ENCODE peak calls at places on chromosomes 11 and 22, in ten cellular contexts. G, X, F, Y, V, L, T, U, C and R are unnamed samples.

GRCh38 chr11:103862827-103863213 is 173.6 kb upstream of the DDI1 start:
- DNase-seq in G (no peak), X (no peak), F (no peak), Y (no peak), V (no peak), L (no peak), T (no peak), U (no peak), C (no peak), R (no peak)

GRCh38 chr11:13302440-13302958 is 24.9 kb downstream of the BMAL1 start:
- DNase-seq in G (no peak), X (no peak), F (no peak), Y (no peak), V (no peak), L (no peak), T (no peak), U (no peak), C (no peak), R (no peak)

GRCh38 chr11:45233121-45233803 is 52.9 kb downstream of the SYT13 start:
- DNase-seq in G (peak), X (peak), F (peak), Y (peak), V (peak), L (peak), T (peak), U (peak), C (peak), R (peak)

GRCh38 chr11:35647535-35648092 is 15.0 kb upstream of the TRIM44 start:
- DNase-seq in G (no peak), X (no peak), F (no peak), Y (no peak), V (no peak), L (no peak), T (no peak), U (no peak), C (no peak), R (peak)

GRCh38 chr11:71505001-71505400 is 22.1 kb upstream of the KRTAP5-7 start:
- DNase-seq in G (no peak), X (no peak), F (no peak), Y (no peak), V (no peak), L (no peak), T (no peak), U (no peak), C (no peak), R (no peak)

GRCh38 chr22:40976866-40977700 is 25.9 kb downstream of the RBX1 start:
- DNase-seq in G (no peak), X (no peak), F (no peak), Y (no peak), V (no peak), L (no peak), T (no peak), U (no peak), C (no peak), R (no peak)

GRCh38 chr11:130612291-130612802 is 163.9 kb downstream of the ADAMTS15 start:
- DNase-seq in G (no peak), X (peak), F (peak), Y (no peak), V (no peak), L (no peak), T (no peak), U (no peak), C (no peak), R (peak)

GRCh38 chr11:20453657-20454316 is 66.3 kb downstream of the PRMT3 start:
- DNase-seq in G (no peak), X (no peak), F (no peak), Y (no peak), V (no peak), L (no peak), T (no peak), U (no peak), C (no peak), R (no peak)

GRCh38 chr22:40637181-40638150 is 947 bp upstream of the MRTFA start:
- DNase-seq in G (no peak), X (no peak), F (no peak), Y (peak), V (peak), L (peak), T (peak), U (no peak), C (no peak), R (no peak)

GRCh38 chr11:15893080-15893492 is 463.3 kb downstream of the SOX6 start:
- DNase-seq in G (no peak), X (peak), F (no peak), Y (no peak), V (peak), L (no peak), T (no peak), U (peak), C (no peak), R (no peak)

GRCh38 chr11:19672591-19673206 is 39.9 kb upstream of the NAV2 start:
- DNase-seq in G (no peak), X (no peak), F (peak), Y (no peak), V (no peak), L (no peak), T (no peak), U (peak), C (no peak), R (peak)

GRCh38 chr11:84471501-84471900 is 1155.6 kb downstream of the DLG2 start:
- DNase-seq in G (no peak), X (no peak), F (no peak), Y (no peak), V (no peak), L (no peak), T (no peak), U (no peak), C (no peak), R (no peak)

GRCh38 chr11:71307811-71308645 is 55.7 kb upstream of the SHANK2 start:
- DNase-seq in G (no peak), X (no peak), F (no peak), Y (no peak), V (peak), L (no peak), T (no peak), U (no peak), C (no peak), R (no peak)

GRCh38 chr11:122733301-122733686 is 77.8 kb downstream of the UBASH3B start:
- DNase-seq in G (no peak), X (peak), F (no peak), Y (no peak), V (no peak), L (peak), T (peak), U (no peak), C (no peak), R (peak)

GRCh38 chr11:67668191-67668551 is 6.3 kb downstream of the ALDH3B2 start:
- DNase-seq in G (no peak), X (no peak), F (no peak), Y (no peak), V (no peak), L (no peak), T (no peak), U (no peak), C (no peak), R (no peak)

GRCh38 chr11:36060926-36061325 is 117.1 kb downstream of the LDLRAD3 start:
- DNase-seq in G (no peak), X (no peak), F (no peak), Y (no peak), V (no peak), L (no peak), T (no peak), U (no peak), C (no peak), R (no peak)

GRCh38 chr11:125941606-125942275 is 4.1 kb upstream of the VSIG10L2 start:
- DNase-seq in G (peak), X (peak), F (peak), Y (peak), V (peak), L (peak), T (no peak), U (peak), C (peak), R (peak)

GRCh38 chr22:48141301-48141700 is 1378.9 kb downstream of the TBC1D22A start:
- DNase-seq in G (no peak), X (no peak), F (no peak), Y (no peak), V (no peak), L (no peak), T (no peak), U (no peak), C (no peak), R (no peak)

GRCh38 chr11:66651011-66651410 is 12.5 kb downstream of the RBM4 start:
- DNase-seq in G (no peak), X (peak), F (no peak), Y (no peak), V (no peak), L (no peak), T (no peak), U (no peak), C (no peak), R (no peak)

GRCh38 chr11:112213753-112214152 is 12.5 kb upstream of the PTS start:
- DNase-seq in G (no peak), X (peak), F (no peak), Y (no peak), V (no peak), L (no peak), T (no peak), U (no peak), C (no peak), R (no peak)

GRCh38 chr11:104668797-104669463 is 229.3 kb downstream of the CASP12 start:
- DNase-seq in G (no peak), X (peak), F (peak), Y (no peak), V (no peak), L (no peak), T (no peak), U (no peak), C (no peak), R (peak)

GRCh38 chr11:62958547-62959071 is 26.2 kb downstream of the SLC22A6 start:
- DNase-seq in G (no peak), X (peak), F (no peak), Y (no peak), V (peak), L (peak), T (no peak), U (peak), C (peak), R (no peak)

GRCh38 chr11:39990413-39990812 is 1469.0 kb downstream of the LRRC4C start:
- DNase-seq in G (no peak), X (no peak), F (no peak), Y (no peak), V (no peak), L (no peak), T (no peak), U (no peak), C (no peak), R (no peak)

GRCh38 chr11:126834149-126834548 is 166.4 kb downstream of the KIRREL3 start:
- DNase-seq in G (no peak), X (no peak), F (no peak), Y (no peak), V (no peak), L (no peak), T (no peak), U (no peak), C (no peak), R (no peak)

GRCh38 chr22:43004362-43005035 is 10.4 kb downstream of the PACSIN2 start:
- DNase-seq in G (no peak), X (no peak), F (no peak), Y (no peak), V (peak), L (no peak), T (no peak), U (no peak), C (no peak), R (no peak)

GRCh38 chr11:2480874-2481220 is 36.0 kb downstream of the KCNQ1 start:
- DNase-seq in G (no peak), X (no peak), F (no peak), Y (no peak), V (no peak), L (no peak), T (no peak), U (no peak), C (no peak), R (no peak)

GRCh38 chr11:125382211-125382807 is 113.8 kb downstream of the FEZ1 start:
- DNase-seq in G (no peak), X (no peak), F (no peak), Y (no peak), V (no peak), L (no peak), T (no peak), U (no peak), C (no peak), R (no peak)

GRCh38 chr11:102116453-102117205 is 6.4 kb downstream of the YAP1 start:
- DNase-seq in G (no peak), X (no peak), F (no peak), Y (no peak), V (no peak), L (no peak), T (no peak), U (no peak), C (no peak), R (no peak)

GRCh38 chr11:126310229-126310991 is 6.5 kb downstream of the DCPS start:
- DNase-seq in G (peak), X (peak), F (peak), Y (peak), V (peak), L (peak), T (peak), U (peak), C (peak), R (peak)

GRCh38 chr22:19755145-19755710 is 5.3 kb upstream of the TBX1 start:
- DNase-seq in G (no peak), X (no peak), F (no peak), Y (no peak), V (no peak), L (no peak), T (no peak), U (no peak), C (peak), R (no peak)

GRCh38 chr11:95674669-95675358 is 114.8 kb downstream of the FAM76B start:
- DNase-seq in G (no peak), X (no peak), F (no peak), Y (no peak), V (no peak), L (no peak), T (no peak), U (no peak), C (no peak), R (no peak)

DNA sequence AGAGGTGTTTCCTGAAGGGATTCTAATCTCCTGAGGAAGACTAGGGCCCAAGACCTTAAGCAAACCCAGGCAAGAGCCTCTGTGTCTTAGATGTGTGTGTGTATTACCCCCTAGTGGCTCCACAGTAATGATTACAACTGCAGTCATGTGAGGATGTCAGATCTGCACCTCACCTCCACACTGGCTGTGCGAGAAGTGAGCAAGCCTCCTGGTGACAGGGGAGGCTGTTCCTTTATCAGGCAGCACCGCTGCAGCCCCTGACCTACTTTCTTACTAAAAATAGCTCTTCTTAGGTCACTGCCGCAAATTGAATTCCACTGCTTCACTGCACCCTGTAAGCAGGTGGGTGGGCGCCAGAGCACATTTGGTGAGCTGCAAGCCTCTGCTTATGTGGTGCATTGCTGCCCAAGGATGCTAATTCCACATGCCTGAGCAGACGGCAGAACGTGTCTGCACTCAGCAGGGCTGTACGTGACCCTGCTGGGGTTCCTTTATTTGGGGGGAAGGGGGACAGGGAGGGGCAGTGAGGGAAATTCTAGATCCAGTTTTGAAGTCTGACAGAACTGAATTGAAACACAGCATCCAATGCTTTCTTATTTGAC is 112.4 kb downstream of the KCNC1 start:
- DNase-seq in G (no peak), X (peak), F (no peak), Y (no peak), V (no peak), L (peak), T (no peak), U (no peak), C (peak), R (peak)
- TF ChIP-seq CTCF in G (peak), X (peak), F (no peak), Y (no peak), V (no peak), L (peak), T (no peak), U (no peak), C (no peak), R (no peak)

GRCh38 chr22:36928826-36929535 is 15.6 kb downstream of the CSF2RB start:
- DNase-seq in G (no peak), X (no peak), F (no peak), Y (no peak), V (no peak), L (no peak), T (no peak), U (no peak), C (no peak), R (no peak)
- TF ChIP-seq CTCF in G (no peak), X (no peak), F (no peak), Y (no peak), V (no peak), L (no peak), T (no peak), U (no peak), C (no peak), R (no peak)

GRCh38 chr22:33013051-33013450 is 45.1 kb downstream of the SYN3 start:
- DNase-seq in G (no peak), X (no peak), F (no peak), Y (no peak), V (no peak), L (no peak), T (no peak), U (no peak), C (no peak), R (peak)
- TF ChIP-seq CTCF in G (no peak), X (no peak), F (no peak), Y (no peak), V (no peak), L (no peak), T (no peak), U (no peak), C (no peak), R (no peak)

GRCh38 chr22:50141462-50141861 is 29.1 kb upstream of the PANX2 start:
- DNase-seq in G (no peak), X (no peak), F (no peak), Y (no peak), V (no peak), L (no peak), T (no peak), U (no peak), C (no peak), R (no peak)

GRCh38 chr22:50140615-50141014 is 29.9 kb upstream of the PANX2 start:
- DNase-seq in G (no peak), X (peak), F (no peak), Y (no peak), V (no peak), L (no peak), T (no peak), U (no peak), C (no peak), R (peak)

GRCh38 chr22:50139843-50140415 is 30.6 kb upstream of the PANX2 start:
- DNase-seq in G (no peak), X (no peak), F (no peak), Y (no peak), V (no peak), L (no peak), T (no peak), U (no peak), C (no peak), R (peak)

GRCh38 chr22:50143096-50143495 is 27.4 kb upstream of the PANX2 start:
- DNase-seq in G (no peak), X (no peak), F (no peak), Y (no peak), V (no peak), L (no peak), T (no peak), U (no peak), C (no peak), R (no peak)

GRCh38 chr22:50141891-50142363 is 28.6 kb upstream of the PANX2 start:
- DNase-seq in G (peak), X (peak), F (no peak), Y (no peak), V (no peak), L (no peak), T (no peak), U (no peak), C (peak), R (no peak)
- TF ChIP-seq CTCF in G (peak), X (peak), F (no peak), Y (no peak), V (no peak), L (no peak), T (no peak), U (no peak), C (peak), R (no peak)